ENCODE peak calls at places on chromosomes 13 and 19, in five cellular contexts. K, U, G, E and T are unnamed samples.

GRCh38 chr19:3932931-3933810 is at the start of gene NMRK2:
- DNase-seq in U (peak), K (no peak), G (no peak), E (no peak), T (peak)

GRCh38 chr13:72651196-72651595 is 76.2 kb downstream of the MZT1 start:
- DNase-seq in K (no peak), G (no peak), E (no peak), U (peak), T (no peak)

GRCh38 chr13:45702088-45702487 is at the start of gene CBY2:
- DNase-seq in U (no peak), E (no peak), G (no peak), K (no peak), T (no peak)

GRCh38 chr13:41456768-41457588 is at the start of gene RGCC:
- DNase-seq in E (peak), K (peak), G (peak), U (peak), T (peak)

GRCh38 chr19:10884273-10884672 is 12.9 kb downstream of the CARM1 start:
- DNase-seq in E (no peak), U (no peak), G (peak), K (no peak), T (no peak)

GRCh38 chr13:30204564-30204963 is 102.8 kb downstream of the KATNAL1 start:
- DNase-seq in K (no peak), G (no peak), E (no peak), U (no peak), T (no peak)

GRCh38 chr13:33069365-33069764 is 53.1 kb downstream of the KL start:
- DNase-seq in G (no peak), U (no peak), E (no peak), K (no peak), T (no peak)

GRCh38 chr13:82833928-82834327 is 1048.3 kb downstream of the SLITRK1 start:
- DNase-seq in E (no peak), K (no peak), U (no peak), G (peak), T (no peak)

GRCh38 chr13:59488436-59488835 is 675.3 kb downstream of the DIAPH3 start:
- DNase-seq in U (no peak), G (no peak), E (no peak), K (no peak), T (no peak)